ENCODE peak calls at places on chromosome 13, in four cellular contexts. A, G, K and P are unnamed samples.

GRCh38 chr13:97254809-97255208 is 32.7 kb downstream of the MBNL2 start:
- DNase-seq in G (no peak), A (no peak), K (peak; percentile 84), P (peak; percentile 79)

GRCh38 chr13:29239653-29240525 is 355.6 kb downstream of the SLC7A1 start:
- DNase-seq in K (no peak), G (no peak), A (no peak), P (no peak)

GRCh38 chr13:21069561-21070004 is 8.2 kb upstream of the LATS2 start:
- DNase-seq in G (no peak), K (peak; percentile 95), A (peak; percentile 72), P (peak; percentile 94)

GRCh38 chr13:33263976-33264619 is 21.5 kb downstream of the STARD13 start:
- DNase-seq in G (no peak), A (no peak), K (peak; percentile 31), P (no peak)

GRCh38 chr13:88887045-88887662 is 1216.0 kb downstream of the SLITRK5 start:
- DNase-seq in G (no peak), K (no peak), A (no peak), P (no peak)

GRCh38 chr13:100508996-100509395 is 79.6 kb downstream of the GGACT start:
- DNase-seq in K (no peak), A (no peak), G (no peak), P (no peak)

GRCh38 chr13:99370476-99371272 is 63.5 kb upstream of the GPR183 start:
- DNase-seq in A (no peak), K (no peak), G (no peak), P (no peak)

GRCh38 chr13:77316430-77316829 is 10.5 kb downstream of the MYCBP2 start:
- DNase-seq in K (no peak), A (no peak), G (no peak), P (no peak)

GRCh38 chr13:38530492-38530891 is 156.4 kb upstream of the FREM2 start:
- DNase-seq in K (peak; percentile 69), A (peak; percentile 15), G (no peak), P (peak; percentile 33)

GRCh38 chr13:48727252-48728011 is 73.7 kb downstream of the CYSLTR2 start:
- DNase-seq in A (peak; percentile 67), K (peak; percentile 38), G (no peak), P (no peak)

GRCh38 chr13:77595166-77595810 is 59.8 kb downstream of the SCEL start:
- DNase-seq in K (no peak), A (no peak), G (no peak), P (peak; percentile 40)

GRCh38 chr13:75760182-75760981 is 124.3 kb downstream of the LMO7 start:
- DNase-seq in A (peak; percentile 83), G (no peak), K (peak; percentile 32), P (peak; percentile 76)

GRCh38 chr13:96539791-96540190 is 449.9 kb downstream of the HS6ST3 start:
- DNase-seq in A (no peak), G (no peak), K (no peak), P (no peak)

GRCh38 chr13:109785892-109786450 is 412 bp downstream of the IRS2 start:
- DNase-seq in A (peak; percentile 71), K (peak; percentile 66), G (no peak), P (no peak)

GRCh38 chr13:51769455-51770127 is 34.4 kb downstream of the DHRS12 start:
- DNase-seq in K (no peak), G (no peak), A (no peak), P (no peak)

GRCh38 chr13:21608961-21609360 is 5.0 kb upstream of the MICU2 start:
- DNase-seq in A (no peak), G (no peak), K (peak; percentile 24), P (peak; percentile 6)

GRCh38 chr13:109135018-109135417 is 505.6 kb downstream of the MYO16 start:
- DNase-seq in K (no peak), A (no peak), G (peak; percentile 23), P (peak; percentile 17)

GRCh38 chr13:29111446-29111845 is 291.3 kb downstream of the MTUS2 start:
- DNase-seq in G (no peak), A (no peak), K (peak; percentile 4), P (no peak)

GRCh38 chr13:111271186-111271698 is 49.2 kb upstream of the TEX29 start:
- DNase-seq in K (no peak), A (no peak), G (no peak), P (no peak)

GRCh38 chr13:102569488-102569887 is 27.3 kb upstream of the TPP2 start:
- DNase-seq in A (no peak), K (peak; percentile 86), G (no peak), P (no peak)

GRCh38 chr13:76948139-76948538 is at the start of gene ACOD1:
- DNase-seq in G (no peak), K (peak; percentile 15), A (no peak), P (peak; percentile 64)

GRCh38 chr13:114244637-114245036 is 9.9 kb downstream of the CDC16 start:
- DNase-seq in A (no peak), G (no peak), K (no peak), P (no peak)

GRCh38 chr13:74062933-74063332 is 71.3 kb downstream of the KLF12 start:
- DNase-seq in K (peak; percentile 82), A (no peak), G (peak; percentile 80), P (no peak)

DNA sequence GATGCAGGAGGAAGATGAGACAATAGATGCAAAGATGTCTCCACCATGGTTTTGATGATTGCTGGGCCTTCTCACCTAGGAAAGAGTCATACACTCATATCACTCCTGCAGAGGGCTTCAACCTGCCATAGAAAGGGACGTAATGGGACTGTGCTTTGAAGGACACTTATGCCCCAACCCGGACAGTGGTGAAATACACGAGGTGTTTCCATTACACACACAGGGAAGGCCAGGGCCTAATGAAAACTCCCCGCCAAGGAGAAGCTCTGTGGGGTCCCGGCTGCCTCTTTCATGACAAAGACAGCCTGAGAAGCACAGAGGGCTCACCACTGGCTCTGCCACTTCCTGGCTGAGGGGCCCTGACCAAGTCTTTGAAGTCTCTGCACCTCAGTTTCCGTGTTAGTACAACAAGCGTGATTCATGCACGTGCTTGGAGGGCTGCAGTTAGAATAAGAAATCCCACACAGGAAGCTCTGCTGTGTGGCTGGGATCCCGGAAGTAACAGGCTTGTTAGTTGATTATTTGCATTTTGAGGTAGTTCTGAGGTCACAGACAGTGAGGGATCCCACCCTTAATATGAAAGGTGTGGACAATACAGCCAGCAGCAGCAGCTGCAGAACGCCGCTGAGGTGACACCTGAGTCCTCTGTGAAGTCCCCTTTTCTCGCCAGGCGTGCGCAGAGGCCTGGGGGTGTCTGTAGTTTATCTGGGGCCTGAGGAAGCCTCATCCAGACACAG is 61.8 kb upstream of the ATP12A start:
- DNase-seq in K (no peak), A (no peak), G (peak; percentile 70), P (no peak)
- H3K4me2 ChIP-seq in K (no peak overlapping the region), A (no peak overlapping the region), G (peak overlapping the region; percentile 57), P (no peak overlapping the region)

GRCh38 chr13:40494513-40494912 is 171.9 kb downstream of the FOXO1 start:
- DNase-seq in A (no peak), G (peak; percentile 35), K (no peak), P (no peak)
- H3K4me1 ChIP-seq in A (no peaks in the 10 kb centered on the region), G (peaks cover 46% of the 10 kb centered on the region), K (no peaks in the 10 kb centered on the region), P (peaks cover 10% of the 10 kb centered on the region)

GRCh38 chr13:86946734-86947133 is 724.4 kb upstream of the SLITRK5 start:
- DNase-seq in G (peak; percentile 1), A (no peak), K (no peak), P (no peak)

DNA sequence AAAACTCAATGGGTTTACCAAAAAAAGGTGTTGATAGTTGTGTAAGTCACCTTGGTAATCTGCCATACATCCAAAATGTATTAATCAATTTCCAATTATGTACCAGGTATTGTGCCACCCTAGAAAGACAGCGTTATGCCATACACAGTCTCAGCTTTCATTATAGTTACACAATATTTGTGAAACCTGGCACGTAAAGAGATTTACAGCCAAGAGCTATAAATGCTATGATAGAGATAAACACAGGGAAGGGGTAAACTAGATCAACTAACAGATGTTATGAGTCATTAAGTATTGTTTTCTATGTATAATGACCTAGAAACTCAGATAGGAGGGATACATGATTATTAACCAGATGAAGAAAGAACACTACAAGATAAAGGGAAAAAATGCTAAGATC is 725.6 kb upstream of the SLITRK5 start:
- DNase-seq in K (no peak), G (no peak), A (no peak), P (no peak)
- TF ChIP-seq EZH2phosphoT487 in K (no peak), G (no peak), A (no peak), P (no peak)

DNA sequence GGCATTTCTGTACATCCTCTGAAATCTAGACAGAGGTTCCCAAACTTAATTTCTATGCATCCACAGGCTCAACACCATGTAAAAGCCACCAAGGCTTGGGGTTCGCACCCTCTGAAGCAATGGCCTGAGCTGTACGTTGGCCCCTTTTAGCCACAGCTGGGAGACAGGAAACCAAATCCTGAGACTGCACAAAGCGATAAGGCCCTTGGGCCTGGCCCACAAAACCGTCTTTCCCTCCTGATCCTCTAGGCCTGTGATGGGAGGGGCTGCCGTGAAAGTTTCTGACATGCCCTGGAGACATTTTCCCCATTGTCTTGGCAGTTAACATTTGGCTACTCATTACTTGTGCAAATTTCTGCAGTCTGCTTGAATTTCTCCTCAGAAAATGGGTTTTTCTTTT is 766.4 kb downstream of the GPC5 start:
- DNase-seq in A (no peak), G (no peak), K (no peak), P (no peak)
- H3K4me2 ChIP-seq in A (no peak overlapping the region), G (no peak overlapping the region), K (no peak overlapping the region), P (no peak overlapping the region)

GRCh38 chr13:69331245-69331644 is 776.4 kb upstream of the ATXN8OS start:
- DNase-seq in K (no peak), G (no peak), A (no peak), P (no peak)
- H3K4me1 ChIP-seq in K (no peaks in the 10 kb centered on the region), G (no peaks in the 10 kb centered on the region), A (no peaks in the 10 kb centered on the region), P (no peaks in the 10 kb centered on the region)